ENCODE peak calls at places on chromosomes 6 and 20, in four cellular contexts. One of them, this sample, is unnamed.
A peak's percentile ranks its signal among the peaks of the same experiment; 100 is the strongest.

GRCh38 chr6:13834762-13835161 is 20.4 kb upstream of the MCUR1 start:
- DNase-seq in GM23338: no peak
- DNase-seq in neural progenitor cell: no peak
- DNase-seq in HepG2: no peak
- DNase-seq in this sample: no peak

GRCh38 chr6:142846459-142846831 is 98.5 kb downstream of the HIVEP2 start:
- DNase-seq in GM23338: no peak
- DNase-seq in neural progenitor cell: no peak
- DNase-seq in HepG2: no peak
- DNase-seq in this sample: no peak

GRCh38 chr20:25281541-25281991 is 33.7 kb downstream of the PYGB start:
- DNase-seq in GM23338: no peak
- DNase-seq in neural progenitor cell: no peak
- DNase-seq in HepG2: no peak
- DNase-seq in this sample: no peak

GRCh38 chr6:138085839-138086222 is 21.4 kb downstream of the PERP start:
- DNase-seq in GM23338: no peak
- DNase-seq in neural progenitor cell: no peak
- DNase-seq in HepG2: peak; percentile 34
- DNase-seq in this sample: no peak

GRCh38 chr6:45609141-45609638 is 231.5 kb upstream of the SUPT3H start:
- DNase-seq in GM23338: no peak
- DNase-seq in neural progenitor cell: no peak
- DNase-seq in HepG2: no peak
- DNase-seq in this sample: peak; percentile 45

GRCh38 chr6:170182781-170183120 is 108.1 kb downstream of the DLL1 start:
- DNase-seq in GM23338: no peak
- DNase-seq in neural progenitor cell: no peak
- DNase-seq in HepG2: no peak
- DNase-seq in this sample: no peak

GRCh38 chr6:108798672-108799355 is 49.4 kb upstream of the ARMC2 start:
- DNase-seq in GM23338: peak; percentile 27
- DNase-seq in neural progenitor cell: peak; percentile 30
- DNase-seq in HepG2: no peak
- DNase-seq in this sample: no peak

GRCh38 chr20:44695295-44696230 is 19.6 kb upstream of the CCN5 start:
- DNase-seq in GM23338: no peak
- DNase-seq in neural progenitor cell: no peak
- DNase-seq in HepG2: no peak
- DNase-seq in this sample: no peak

GRCh38 chr6:12845224-12846004 is 128.8 kb downstream of the PHACTR1 start:
- DNase-seq in GM23338: peak; percentile 30
- DNase-seq in neural progenitor cell: no peak
- DNase-seq in HepG2: no peak
- DNase-seq in this sample: no peak

GRCh38 chr20:40110241-40110910 is 578.7 kb downstream of the MAFB start:
- DNase-seq in GM23338: no peak
- DNase-seq in neural progenitor cell: no peak
- DNase-seq in HepG2: no peak
- DNase-seq in this sample: no peak

GRCh38 chr20:45946149-45946970 is 11.9 kb downstream of the PCIF1 start:
- DNase-seq in GM23338: no peak
- DNase-seq in neural progenitor cell: no peak
- DNase-seq in HepG2: peak; percentile 97
- DNase-seq in this sample: peak; percentile 55

GRCh38 chr6:57329933-57330332 is 12.5 kb downstream of the PRIM2 start:
- DNase-seq in GM23338: no peak
- DNase-seq in neural progenitor cell: no peak
- DNase-seq in HepG2: no peak
- DNase-seq in this sample: no peak

GRCh38 chr20:34706022-34706875 is 2.1 kb downstream of the TP53INP2 start:
- DNase-seq in GM23338: no peak
- DNase-seq in neural progenitor cell: no peak
- DNase-seq in HepG2: no peak
- DNase-seq in this sample: no peak

GRCh38 chr6:151179321-151179720 is 60.4 kb upstream of the AKAP12 start:
- DNase-seq in GM23338: no peak
- DNase-seq in neural progenitor cell: no peak
- DNase-seq in HepG2: no peak
- DNase-seq in this sample: no peak

GRCh38 chr6:81896561-81896960 is 144.1 kb upstream of the TENT5A start:
- DNase-seq in GM23338: no peak
- DNase-seq in neural progenitor cell: no peak
- DNase-seq in HepG2: no peak
- DNase-seq in this sample: no peak

GRCh38 chr6:129590408-129591022 is 119.5 kb downstream of the ARHGAP18 start:
- DNase-seq in GM23338: no peak
- DNase-seq in neural progenitor cell: no peak
- DNase-seq in HepG2: no peak
- DNase-seq in this sample: no peak

GRCh38 chr6:63440057-63440456 is 120.3 kb upstream of the LGSN start:
- DNase-seq in GM23338: no peak
- DNase-seq in neural progenitor cell: no peak
- DNase-seq in HepG2: no peak
- DNase-seq in this sample: no peak

GRCh38 chr6:68279793-68280557 is 355.1 kb upstream of the ADGRB3 start:
- DNase-seq in GM23338: no peak
- DNase-seq in neural progenitor cell: no peak
- DNase-seq in HepG2: no peak
- DNase-seq in this sample: no peak

GRCh38 chr6:168700880-168701279 is 259.9 kb downstream of the SMOC2 start:
- DNase-seq in GM23338: no peak
- DNase-seq in neural progenitor cell: no peak
- DNase-seq in HepG2: no peak
- DNase-seq in this sample: no peak

GRCh38 chr20:53146201-53146891 is 174.2 kb downstream of the TSHZ2 start:
- DNase-seq in GM23338: no peak
- DNase-seq in neural progenitor cell: no peak
- DNase-seq in HepG2: no peak
- DNase-seq in this sample: no peak

GRCh38 chr6:53492860-53493634 is 51.9 kb downstream of the GCLC start:
- DNase-seq in GM23338: peak; percentile 78
- DNase-seq in neural progenitor cell: peak; percentile 51
- DNase-seq in HepG2: peak; percentile 59
- DNase-seq in this sample: peak; percentile 63

GRCh38 chr20:61436268-61436667 is 184.2 kb downstream of the CDH4 start:
- DNase-seq in GM23338: no peak
- DNase-seq in neural progenitor cell: no peak
- DNase-seq in HepG2: no peak
- DNase-seq in this sample: no peak

GRCh38 chr20:61436674-61437279 is 184.7 kb downstream of the CDH4 start:
- DNase-seq in GM23338: peak; percentile 99
- DNase-seq in neural progenitor cell: peak; percentile 94
- DNase-seq in HepG2: no peak
- DNase-seq in this sample: no peak

GRCh38 chr20:61438285-61438684 is 186.2 kb downstream of the CDH4 start:
- DNase-seq in GM23338: no peak
- DNase-seq in neural progenitor cell: no peak
- DNase-seq in HepG2: no peak
- DNase-seq in this sample: no peak

GRCh38 chr20:61439251-61439650 is 187.2 kb downstream of the CDH4 start:
- DNase-seq in GM23338: no peak
- DNase-seq in neural progenitor cell: no peak
- DNase-seq in HepG2: no peak
- DNase-seq in this sample: no peak

GRCh38 chr20:61437280-61438206 is 185.5 kb downstream of the CDH4 start:
- DNase-seq in GM23338: peak; percentile 64
- DNase-seq in neural progenitor cell: peak; percentile 82
- DNase-seq in HepG2: no peak
- DNase-seq in this sample: no peak
- H3K4me1 ChIP-seq in GM23338: peaks cover 53% of the 10 kb centered on the region
- H3K4me1 ChIP-seq in neural progenitor cell: peaks cover 85% of the 10 kb centered on the region
- H3K4me1 ChIP-seq in HepG2: no peaks in the 10 kb centered on the region
- H3K4me1 ChIP-seq in this sample: no peaks in the 10 kb centered on the region

GRCh38 chr6:37177083-37177949 is 7.4 kb downstream of the PIM1 start:
- DNase-seq in GM23338: peak; percentile 41
- DNase-seq in neural progenitor cell: no peak
- DNase-seq in HepG2: no peak
- DNase-seq in this sample: no peak

GRCh38 chr6:37176268-37177082 is 6.5 kb downstream of the PIM1 start:
- DNase-seq in GM23338: peak; percentile 62
- DNase-seq in neural progenitor cell: no peak
- DNase-seq in HepG2: no peak
- DNase-seq in this sample: peak; percentile 45

GRCh38 chr6:37180075-37180474 is 10.1 kb downstream of the PIM1 start:
- DNase-seq in GM23338: no peak
- DNase-seq in neural progenitor cell: no peak
- DNase-seq in HepG2: no peak
- DNase-seq in this sample: no peak

GRCh38 chr6:37175332-37176267 is 5.6 kb downstream of the PIM1 start:
- DNase-seq in GM23338: peak; percentile 8
- DNase-seq in neural progenitor cell: no peak
- DNase-seq in HepG2: no peak
- DNase-seq in this sample: no peak

GRCh38 chr6:37177950-37178517 is 8.1 kb downstream of the PIM1 start:
- DNase-seq in GM23338: no peak
- DNase-seq in neural progenitor cell: no peak
- DNase-seq in HepG2: no peak
- DNase-seq in this sample: no peak
- H3K4me1 ChIP-seq in GM23338: peaks cover 3% of the 10 kb centered on the region
- H3K4me1 ChIP-seq in neural progenitor cell: no peaks in the 10 kb centered on the region
- H3K4me1 ChIP-seq in HepG2: peaks cover 20% of the 10 kb centered on the region
- H3K4me1 ChIP-seq in this sample: no peaks in the 10 kb centered on the region

GRCh38 chr20:8144282-8145245 is 12.5 kb downstream of the PLCB1 start:
- DNase-seq in GM23338: peak; percentile 8
- DNase-seq in neural progenitor cell: no peak
- DNase-seq in HepG2: peak; percentile 100
- DNase-seq in this sample: no peak
- H3K4me1 ChIP-seq in GM23338: peaks cover 21% of the 10 kb centered on the region
- H3K4me1 ChIP-seq in neural progenitor cell: peaks cover 5% of the 10 kb centered on the region
- H3K4me1 ChIP-seq in HepG2: peaks cover 48% of the 10 kb centered on the region
- H3K4me1 ChIP-seq in this sample: no peaks in the 10 kb centered on the region

DNA sequence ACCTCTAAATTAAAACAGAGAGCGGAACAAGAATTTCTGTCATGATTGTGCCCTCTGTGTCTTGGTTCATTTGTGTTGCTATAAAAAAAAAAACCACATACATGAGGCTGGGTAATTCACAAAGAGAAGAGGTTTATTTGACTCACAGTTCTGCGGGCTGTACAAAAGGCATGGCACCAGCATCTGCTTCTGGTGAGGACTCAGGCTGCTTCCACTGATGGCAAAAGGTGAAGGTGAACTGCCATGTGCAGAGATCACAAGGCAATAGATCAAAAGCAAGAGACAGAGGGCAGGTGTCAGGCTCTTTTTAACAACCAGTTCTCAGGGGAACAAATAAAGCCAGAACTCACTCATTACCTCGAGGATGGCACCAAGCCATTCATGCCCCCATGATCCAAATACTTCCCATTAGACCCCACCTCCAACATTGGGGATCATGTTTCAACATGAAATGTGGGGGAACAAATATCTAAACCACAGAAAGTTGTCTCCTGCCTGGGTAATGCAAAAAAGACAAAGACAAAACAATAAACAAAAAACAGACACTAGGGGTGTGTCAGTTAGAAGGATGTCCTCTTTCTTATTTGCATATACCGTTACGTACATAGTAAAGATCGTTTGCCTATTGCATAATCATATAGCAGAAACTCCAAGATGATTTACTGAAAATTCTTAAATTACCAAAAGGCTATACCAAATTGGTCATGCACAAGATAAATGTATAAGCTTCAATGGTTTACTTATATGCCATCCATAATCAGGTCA is 17.0 kb downstream of the SERPINB9 start:
- DNase-seq in GM23338: no peak
- DNase-seq in neural progenitor cell: no peak
- DNase-seq in HepG2: no peak
- DNase-seq in this sample: no peak
- H3K4me1 ChIP-seq in GM23338: peaks cover 20% of the 10 kb centered on the region
- H3K4me1 ChIP-seq in neural progenitor cell: no peaks in the 10 kb centered on the region
- H3K4me1 ChIP-seq in HepG2: peaks cover 8% of the 10 kb centered on the region
- H3K4me1 ChIP-seq in this sample: no peaks in the 10 kb centered on the region

DNA sequence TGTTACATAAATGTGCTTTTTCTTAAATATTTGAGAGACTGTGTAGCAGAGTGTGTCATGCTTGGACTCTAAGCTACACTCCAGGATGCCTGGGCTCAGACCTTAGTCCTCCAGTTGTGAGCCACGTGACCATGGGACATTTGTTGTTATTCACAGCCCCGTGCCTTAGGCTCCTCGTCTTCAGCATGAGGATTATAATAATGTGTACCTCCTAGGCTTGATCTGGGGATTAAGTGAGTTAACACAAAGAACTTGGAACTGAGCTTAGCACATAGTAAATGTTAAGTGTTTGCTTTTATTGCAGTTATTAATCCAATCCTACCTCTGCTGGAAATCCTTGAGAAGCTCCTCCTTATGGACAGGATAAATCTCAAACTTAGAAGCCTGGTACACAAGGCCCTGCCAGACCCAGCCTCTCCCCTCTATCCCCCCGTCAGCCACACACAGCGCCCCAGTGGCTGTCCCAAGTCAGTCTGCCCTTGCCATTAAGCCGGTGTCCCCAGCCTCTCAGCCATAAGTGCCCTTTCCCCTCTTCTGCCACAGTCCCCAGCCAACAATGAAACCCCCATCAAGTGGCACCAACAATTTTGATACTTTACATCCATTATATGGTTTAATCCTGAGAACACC is 177.5 kb downstream of the TMEM242 start:
- DNase-seq in GM23338: no peak
- DNase-seq in neural progenitor cell: no peak
- DNase-seq in HepG2: no peak
- DNase-seq in this sample: peak; percentile 52
- H3K4me1 ChIP-seq in GM23338: peaks cover 30% of the 10 kb centered on the region
- H3K4me1 ChIP-seq in neural progenitor cell: peaks cover 32% of the 10 kb centered on the region
- H3K4me1 ChIP-seq in HepG2: no peaks in the 10 kb centered on the region
- H3K4me1 ChIP-seq in this sample: peaks cover 9% of the 10 kb centered on the region

GRCh38 chr20:23654005-23654404 is 16.2 kb upstream of the CST3 start:
- DNase-seq in GM23338: no peak
- DNase-seq in neural progenitor cell: no peak
- DNase-seq in HepG2: no peak
- DNase-seq in this sample: no peak
- H3K4me1 ChIP-seq in GM23338: no peaks in the 10 kb centered on the region
- H3K4me1 ChIP-seq in neural progenitor cell: no peaks in the 10 kb centered on the region
- H3K4me1 ChIP-seq in HepG2: peaks cover 88% of the 10 kb centered on the region
- H3K4me1 ChIP-seq in this sample: peaks cover 14% of the 10 kb centered on the region

GRCh38 chr20:48779435-48779834 is 48.4 kb downstream of the PREX1 start:
- DNase-seq in GM23338: no peak
- DNase-seq in neural progenitor cell: no peak
- DNase-seq in HepG2: no peak
- DNase-seq in this sample: no peak
- H3K4me1 ChIP-seq in GM23338: no peaks in the 10 kb centered on the region
- H3K4me1 ChIP-seq in neural progenitor cell: peaks cover 13% of the 10 kb centered on the region
- H3K4me1 ChIP-seq in HepG2: no peaks in the 10 kb centered on the region
- H3K4me1 ChIP-seq in this sample: no peaks in the 10 kb centered on the region

DNA sequence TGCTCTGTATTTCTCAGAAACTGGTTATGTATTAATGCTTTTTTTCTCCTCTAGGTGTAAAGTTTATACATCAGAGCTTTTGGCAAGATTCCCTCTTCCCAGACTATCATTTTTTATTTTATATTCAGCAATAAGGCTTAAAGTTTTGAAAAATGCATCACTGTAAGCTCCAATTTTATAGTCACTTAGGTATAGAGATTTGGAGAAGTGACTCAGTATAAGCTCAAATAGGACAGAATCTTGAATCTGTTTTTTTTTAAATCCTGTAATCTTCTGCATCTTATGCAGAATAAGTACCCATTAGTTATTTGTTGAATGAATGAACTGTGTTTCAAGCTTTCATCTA is 1.0 kb downstream of the NCOA7 start:
- DNase-seq in GM23338: no peak
- DNase-seq in neural progenitor cell: no peak
- DNase-seq in HepG2: no peak
- DNase-seq in this sample: no peak
- H3K4me1 ChIP-seq in GM23338: peaks cover 19% of the 10 kb centered on the region
- H3K4me1 ChIP-seq in neural progenitor cell: peaks cover 10% of the 10 kb centered on the region
- H3K4me1 ChIP-seq in HepG2: peaks cover 47% of the 10 kb centered on the region
- H3K4me1 ChIP-seq in this sample: peaks cover 19% of the 10 kb centered on the region

This sample was measured in hepatocyte.